ENCODE peak calls at places on chromosomes 12 and 14, in four cellular contexts. Y, Q, X and R are unnamed samples.

GRCh38 chr14:104723651-104724406 is at the start of gene ADSS1:
- DNase-seq in Y (no peak), Q (peak; percentile 33), X (peak; percentile 76), R (no peak)

GRCh38 chr14:24329073-24329663 is 5.7 kb downstream of the ADCY4 start:
- DNase-seq in X (no peak), Q (no peak), Y (no peak), R (no peak)

GRCh38 chr14:57390806-57391562 is 598 bp downstream of the NAA30 start:
- DNase-seq in Q (peak; percentile 31), X (peak; percentile 60), Y (no peak), R (peak; percentile 42)

GRCh38 chr12:106149096-106149784 is 10.5 kb upstream of the NUAK1 start:
- DNase-seq in X (no peak), Q (peak; percentile 61), Y (no peak), R (peak; percentile 33)

GRCh38 chr12:98345308-98345876 is 170.0 kb upstream of the TMPO start:
- DNase-seq in X (no peak), Y (no peak), Q (no peak), R (no peak)

GRCh38 chr14:86015916-86016315 is 486.0 kb downstream of the FLRT2 start:
- DNase-seq in X (no peak), Y (no peak), Q (peak; percentile 64), R (no peak)

GRCh38 chr14:104886690-104887622 is 21.9 kb downstream of the CEP170B start:
- DNase-seq in Y (no peak), X (no peak), Q (no peak), R (no peak)

GRCh38 chr12:90729741-90730140 is 225.2 kb downstream of the CCER1 start:
- DNase-seq in Q (peak; percentile 45), Y (peak; percentile 38), X (no peak), R (no peak)

GRCh38 chr12:42119085-42119633 is 25.5 kb downstream of the GXYLT1 start:
- DNase-seq in X (no peak), Y (peak; percentile 81), Q (peak; percentile 92), R (no peak)

GRCh38 chr12:12719496-12719895 is 2.3 kb downstream of the CDKN1B start:
- DNase-seq in Q (peak; percentile 35), Y (no peak), X (no peak), R (no peak)

GRCh38 chr14:100634026-100634425 is 46.8 kb upstream of the BEGAIN start:
- DNase-seq in Q (no peak), X (no peak), Y (no peak), R (no peak)

GRCh38 chr14:90624732-90625444 is 191.3 kb downstream of the TTC7B start:
- DNase-seq in X (peak; percentile 31), Q (peak; percentile 55), Y (no peak), R (peak; percentile 69)

GRCh38 chr12:132772551-132772950 is 10.9 kb upstream of the ANKLE2 start:
- DNase-seq in Y (no peak), X (no peak), Q (no peak), R (no peak)

GRCh38 chr12:122003646-122004611 is 17.8 kb upstream of the BCL7A start:
- DNase-seq in X (no peak), Y (no peak), Q (peak; percentile 27), R (peak; percentile 70)

GRCh38 chr12:26810330-26810729 is 22.7 kb downstream of the ITPR2 start:
- DNase-seq in X (no peak), Q (peak; percentile 84), Y (peak; percentile 67), R (no peak)